ENCODE peak calls at places on chromosomes 5 and 9, in nine cellular contexts. One of them, this sample, is unnamed.

GRCh38 chr5:143309661-143310431 is 93.6 kb downstream of the NR3C1 start:
- DNase-seq in endothelial cell of umbilical vein: peak
- DNase-seq in A549: no peak
- DNase-seq in heart left ventricle: no peak
- DNase-seq in uterus: no peak
- DNase-seq in suprapubic skin: no peak
- DNase-seq in K562: no peak
- DNase-seq in adrenal gland: no peak
- DNase-seq in H1: no peak
- DNase-seq in this sample: no peak

GRCh38 chr5:96614110-96614691 is 48.0 kb upstream of the CAST start:
- DNase-seq in heart left ventricle: peak
- DNase-seq in adrenal gland: peak
- DNase-seq in suprapubic skin: no peak
- DNase-seq in K562: peak
- DNase-seq in H1: peak
- DNase-seq in uterus: peak
- DNase-seq in A549: peak
- DNase-seq in endothelial cell of umbilical vein: peak
- DNase-seq in this sample: no peak

GRCh38 chr5:115842089-115842881 is 550 bp downstream of the AP3S1 start:
- DNase-seq in H1: no peak
- DNase-seq in uterus: no peak
- DNase-seq in suprapubic skin: no peak
- DNase-seq in adrenal gland: no peak
- DNase-seq in A549: peak
- DNase-seq in endothelial cell of umbilical vein: no peak
- DNase-seq in heart left ventricle: peak
- DNase-seq in K562: no peak
- DNase-seq in this sample: no peak

GRCh38 chr5:15893866-15894265 is 285.7 kb downstream of the MARCHF11 start:
- DNase-seq in uterus: no peak
- DNase-seq in H1: no peak
- DNase-seq in suprapubic skin: no peak
- DNase-seq in adrenal gland: no peak
- DNase-seq in heart left ventricle: no peak
- DNase-seq in endothelial cell of umbilical vein: no peak
- DNase-seq in K562: no peak
- DNase-seq in A549: no peak
- DNase-seq in this sample: no peak

GRCh38 chr5:96483878-96484277 is 50.8 kb upstream of the PCSK1 start:
- DNase-seq in endothelial cell of umbilical vein: peak
- DNase-seq in H1: no peak
- DNase-seq in adrenal gland: no peak
- DNase-seq in heart left ventricle: no peak
- DNase-seq in uterus: no peak
- DNase-seq in K562: peak
- DNase-seq in suprapubic skin: no peak
- DNase-seq in A549: peak
- DNase-seq in this sample: no peak

GRCh38 chr9:135582966-135583685 is 21.6 kb downstream of the PAEP start:
- DNase-seq in heart left ventricle: no peak
- DNase-seq in K562: no peak
- DNase-seq in adrenal gland: peak
- DNase-seq in uterus: no peak
- DNase-seq in suprapubic skin: no peak
- DNase-seq in endothelial cell of umbilical vein: no peak
- DNase-seq in A549: no peak
- DNase-seq in H1: no peak
- DNase-seq in this sample: peak

GRCh38 chr9:69121155-69122085 is 52.7 kb upstream of the TJP2 start:
- DNase-seq in suprapubic skin: peak
- DNase-seq in adrenal gland: no peak
- DNase-seq in H1: no peak
- DNase-seq in uterus: peak
- DNase-seq in heart left ventricle: peak
- DNase-seq in A549: peak
- DNase-seq in endothelial cell of umbilical vein: peak
- DNase-seq in K562: no peak
- DNase-seq in this sample: peak

GRCh38 chr5:56725709-56726108 is 89.6 kb upstream of the MAP3K1 start:
- DNase-seq in A549: no peak
- DNase-seq in K562: no peak
- DNase-seq in endothelial cell of umbilical vein: no peak
- DNase-seq in suprapubic skin: no peak
- DNase-seq in adrenal gland: no peak
- DNase-seq in uterus: no peak
- DNase-seq in H1: no peak
- DNase-seq in heart left ventricle: no peak
- DNase-seq in this sample: no peak

GRCh38 chr5:148443998-148444397 is 60.2 kb downstream of the FBXO38 start:
- DNase-seq in A549: peak
- DNase-seq in suprapubic skin: no peak
- DNase-seq in heart left ventricle: peak
- DNase-seq in endothelial cell of umbilical vein: peak
- DNase-seq in adrenal gland: peak
- DNase-seq in K562: peak
- DNase-seq in uterus: no peak
- DNase-seq in H1: no peak
- DNase-seq in this sample: peak

GRCh38 chr5:83802686-83803085 is 82.0 kb upstream of the HAPLN1 start:
- DNase-seq in adrenal gland: no peak
- DNase-seq in H1: no peak
- DNase-seq in A549: no peak
- DNase-seq in suprapubic skin: no peak
- DNase-seq in uterus: no peak
- DNase-seq in endothelial cell of umbilical vein: no peak
- DNase-seq in K562: no peak
- DNase-seq in heart left ventricle: no peak
- DNase-seq in this sample: no peak

GRCh38 chr5:2894347-2895135 is 143.1 kb upstream of the IRX2 start:
- DNase-seq in adrenal gland: peak
- DNase-seq in uterus: no peak
- DNase-seq in K562: no peak
- DNase-seq in suprapubic skin: peak
- DNase-seq in H1: no peak
- DNase-seq in endothelial cell of umbilical vein: no peak
- DNase-seq in heart left ventricle: no peak
- DNase-seq in A549: no peak
- DNase-seq in this sample: peak

GRCh38 chr5:157657516-157657915 is 5.3 kb upstream of the SOX30 start:
- DNase-seq in K562: no peak
- DNase-seq in suprapubic skin: no peak
- DNase-seq in endothelial cell of umbilical vein: no peak
- DNase-seq in adrenal gland: no peak
- DNase-seq in uterus: no peak
- DNase-seq in A549: no peak
- DNase-seq in heart left ventricle: no peak
- DNase-seq in H1: no peak
- DNase-seq in this sample: no peak

DNA sequence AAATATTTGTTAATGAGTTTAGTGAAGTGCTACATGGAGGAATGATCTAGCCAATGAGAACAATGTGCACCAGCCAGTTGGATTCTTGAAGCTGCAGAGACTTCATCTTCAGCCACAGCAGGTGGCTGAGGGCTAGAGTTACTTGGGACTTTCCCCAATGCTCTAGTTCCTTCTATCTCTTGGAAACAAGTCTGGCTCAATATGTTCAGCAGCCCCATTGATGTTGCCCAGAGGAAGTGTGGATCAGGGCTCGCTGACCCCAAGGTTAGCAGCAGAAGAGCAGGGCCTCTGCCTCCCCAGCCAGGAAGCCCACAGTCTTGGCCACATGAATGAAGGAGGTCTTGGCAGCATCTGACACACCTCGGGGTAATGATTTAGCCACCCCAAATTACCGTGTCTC is 117.5 kb downstream of the SLC1A3 start:
- DNase-seq in K562: no peak
- DNase-seq in heart left ventricle: no peak
- DNase-seq in suprapubic skin: no peak
- DNase-seq in uterus: no peak
- DNase-seq in H1: no peak
- DNase-seq in endothelial cell of umbilical vein: no peak
- DNase-seq in A549: no peak
- DNase-seq in adrenal gland: no peak
- DNase-seq in this sample: no peak
- TF ChIP-seq POLR2A in K562: no peak
- TF ChIP-seq POLR2A in heart left ventricle: no peak
- TF ChIP-seq POLR2A in suprapubic skin: no peak
- TF ChIP-seq POLR2A in uterus: no peak
- TF ChIP-seq POLR2A in H1: no peak
- TF ChIP-seq POLR2A in endothelial cell of umbilical vein: no peak
- TF ChIP-seq POLR2A in A549: no peak
- TF ChIP-seq POLR2A in adrenal gland: no peak
- TF ChIP-seq POLR2A in this sample: no peak

DNA sequence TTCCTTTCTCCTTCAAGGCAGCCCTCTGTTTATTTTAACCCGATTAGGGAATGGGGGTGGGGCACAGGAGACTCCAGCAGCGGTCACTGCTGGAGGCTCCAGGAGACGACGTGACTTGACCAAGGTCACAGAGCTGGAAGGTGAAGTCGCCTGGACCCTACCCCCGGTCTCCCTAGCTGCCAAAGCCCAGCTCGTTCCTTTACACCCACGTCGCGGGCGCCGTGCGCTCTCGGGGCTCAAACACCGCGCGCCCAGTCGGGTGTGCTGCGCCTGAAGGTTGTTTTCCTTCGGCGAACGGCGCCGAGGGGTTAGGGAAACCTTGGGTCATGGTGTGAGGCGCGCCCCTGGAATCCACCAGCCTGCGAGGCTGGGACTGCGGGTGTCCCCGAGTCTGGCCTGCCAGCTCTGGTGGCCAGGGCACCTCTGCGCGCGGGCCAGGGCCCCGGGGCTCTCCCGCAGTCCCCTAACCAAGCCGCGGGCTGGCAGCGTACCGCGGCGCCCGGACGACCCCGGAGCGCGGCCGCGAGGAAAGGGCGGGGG is 745 bp upstream of the UNC5A start:
- DNase-seq in suprapubic skin: no peak
- DNase-seq in A549: no peak
- DNase-seq in uterus: no peak
- DNase-seq in adrenal gland: no peak
- DNase-seq in endothelial cell of umbilical vein: no peak
- DNase-seq in K562: no peak
- DNase-seq in H1: no peak
- DNase-seq in heart left ventricle: no peak
- DNase-seq in this sample: no peak
- H3K4me3 ChIP-seq in suprapubic skin: peak
- H3K4me3 ChIP-seq in A549: peak
- H3K4me3 ChIP-seq in uterus: peak
- H3K4me3 ChIP-seq in adrenal gland: no peak
- H3K4me3 ChIP-seq in endothelial cell of umbilical vein: no peak
- H3K4me3 ChIP-seq in K562: no peak
- H3K4me3 ChIP-seq in H1: peak
- H3K4me3 ChIP-seq in heart left ventricle: peak
- H3K4me3 ChIP-seq in this sample: no peak

GRCh38 chr5:129899454-129899853 is 4.8 kb upstream of the CHSY3 start:
- DNase-seq in H1: no peak
- DNase-seq in A549: peak
- DNase-seq in adrenal gland: no peak
- DNase-seq in uterus: no peak
- DNase-seq in K562: no peak
- DNase-seq in endothelial cell of umbilical vein: peak
- DNase-seq in suprapubic skin: no peak
- DNase-seq in heart left ventricle: no peak
- DNase-seq in this sample: no peak
- TF ChIP-seq CTCF in H1: no peak
- TF ChIP-seq CTCF in A549: peak
- TF ChIP-seq CTCF in adrenal gland: peak
- TF ChIP-seq CTCF in uterus: peak
- TF ChIP-seq CTCF in K562: no peak
- TF ChIP-seq CTCF in endothelial cell of umbilical vein: peak
- TF ChIP-seq CTCF in suprapubic skin: no peak
- TF ChIP-seq CTCF in heart left ventricle: peak
- TF ChIP-seq CTCF in this sample: no peak

GRCh38 chr9:125953314-125954019 is 206.3 kb downstream of the PBX3 start:
- DNase-seq in A549: no peak
- DNase-seq in adrenal gland: no peak
- DNase-seq in K562: no peak
- DNase-seq in H1: no peak
- DNase-seq in uterus: no peak
- DNase-seq in heart left ventricle: no peak
- DNase-seq in suprapubic skin: no peak
- DNase-seq in endothelial cell of umbilical vein: no peak
- DNase-seq in this sample: no peak

GRCh38 chr9:125946397-125946796 is 199.2 kb downstream of the PBX3 start:
- DNase-seq in endothelial cell of umbilical vein: no peak
- DNase-seq in uterus: no peak
- DNase-seq in H1: no peak
- DNase-seq in suprapubic skin: no peak
- DNase-seq in A549: no peak
- DNase-seq in heart left ventricle: no peak
- DNase-seq in K562: no peak
- DNase-seq in adrenal gland: no peak
- DNase-seq in this sample: no peak

GRCh38 chr9:125949247-125949646 is 202.1 kb downstream of the PBX3 start:
- DNase-seq in suprapubic skin: no peak
- DNase-seq in uterus: no peak
- DNase-seq in endothelial cell of umbilical vein: no peak
- DNase-seq in adrenal gland: no peak
- DNase-seq in A549: no peak
- DNase-seq in heart left ventricle: no peak
- DNase-seq in K562: no peak
- DNase-seq in H1: no peak
- DNase-seq in this sample: peak

GRCh38 chr9:125949721-125950465 is 202.7 kb downstream of the PBX3 start:
- DNase-seq in adrenal gland: no peak
- DNase-seq in endothelial cell of umbilical vein: no peak
- DNase-seq in uterus: no peak
- DNase-seq in heart left ventricle: no peak
- DNase-seq in A549: no peak
- DNase-seq in K562: no peak
- DNase-seq in suprapubic skin: no peak
- DNase-seq in H1: no peak
- DNase-seq in this sample: no peak

GRCh38 chr9:125950880-125951471 is 203.8 kb downstream of the PBX3 start:
- DNase-seq in uterus: no peak
- DNase-seq in endothelial cell of umbilical vein: no peak
- DNase-seq in suprapubic skin: no peak
- DNase-seq in A549: no peak
- DNase-seq in heart left ventricle: no peak
- DNase-seq in H1: peak
- DNase-seq in adrenal gland: no peak
- DNase-seq in K562: no peak
- DNase-seq in this sample: no peak
- TF ChIP-seq POLR2A in uterus: no peak
- TF ChIP-seq POLR2A in endothelial cell of umbilical vein: no peak
- TF ChIP-seq POLR2A in suprapubic skin: no peak
- TF ChIP-seq POLR2A in A549: no peak
- TF ChIP-seq POLR2A in heart left ventricle: no peak
- TF ChIP-seq POLR2A in H1: peak
- TF ChIP-seq POLR2A in adrenal gland: no peak
- TF ChIP-seq POLR2A in K562: no peak
- TF ChIP-seq POLR2A in this sample: no peak

GRCh38 chr9:129863059-129863690 is 27.9 kb downstream of the USP20 start:
- DNase-seq in K562: peak
- DNase-seq in H1: no peak
- DNase-seq in adrenal gland: no peak
- DNase-seq in heart left ventricle: no peak
- DNase-seq in A549: no peak
- DNase-seq in uterus: no peak
- DNase-seq in suprapubic skin: no peak
- DNase-seq in endothelial cell of umbilical vein: peak
- DNase-seq in this sample: no peak
- H3K4me3 ChIP-seq in K562: peak
- H3K4me3 ChIP-seq in H1: no peak
- H3K4me3 ChIP-seq in adrenal gland: no peak
- H3K4me3 ChIP-seq in heart left ventricle: no peak
- H3K4me3 ChIP-seq in A549: no peak
- H3K4me3 ChIP-seq in uterus: no peak
- H3K4me3 ChIP-seq in suprapubic skin: no peak
- H3K4me3 ChIP-seq in endothelial cell of umbilical vein: no peak
- H3K4me3 ChIP-seq in this sample: no peak

This sample was measured in lower leg skin.